ENCODE peak calls at places on chromosomes 12 and 14, in seven cellular contexts. One of them, this sample, is unnamed.

GRCh38 chr12:80260269-80260668 is 160.9 kb downstream of the OTOGL start:
- DNase-seq in GM23248: no peak
- DNase-seq in PC-3: no peak
- DNase-seq in A549: no peak
- DNase-seq in hepatocyte: no peak
- DNase-seq in H9: no peak
- DNase-seq in mammary epithelial cell: no peak
- DNase-seq in this sample: no peak

GRCh38 chr12:95733156-95733825 is 57.3 kb downstream of the NTN4 start:
- DNase-seq in hepatocyte: peak
- DNase-seq in H9: no peak
- DNase-seq in GM23248: peak
- DNase-seq in A549: no peak
- DNase-seq in PC-3: peak
- DNase-seq in mammary epithelial cell: peak
- DNase-seq in this sample: no peak

GRCh38 chr12:93279849-93280412 is 97.8 kb upstream of the NUDT4 start:
- DNase-seq in H9: no peak
- DNase-seq in A549: no peak
- DNase-seq in GM23248: no peak
- DNase-seq in mammary epithelial cell: no peak
- DNase-seq in PC-3: peak
- DNase-seq in hepatocyte: no peak
- DNase-seq in this sample: no peak

GRCh38 chr14:92902191-92902590 is 20.8 kb upstream of the CHGA start:
- DNase-seq in hepatocyte: no peak
- DNase-seq in GM23248: no peak
- DNase-seq in H9: no peak
- DNase-seq in PC-3: no peak
- DNase-seq in mammary epithelial cell: no peak
- DNase-seq in A549: no peak
- DNase-seq in this sample: no peak

GRCh38 chr12:109833307-109834189 is at the start of gene TRPV4:
- DNase-seq in H9: peak
- DNase-seq in GM23248: peak
- DNase-seq in PC-3: peak
- DNase-seq in hepatocyte: peak
- DNase-seq in A549: no peak
- DNase-seq in mammary epithelial cell: peak
- DNase-seq in this sample: no peak

GRCh38 chr14:105154476-105154871 is 14.1 kb downstream of the JAG2 start:
- DNase-seq in hepatocyte: no peak
- DNase-seq in H9: no peak
- DNase-seq in mammary epithelial cell: no peak
- DNase-seq in PC-3: no peak
- DNase-seq in GM23248: peak
- DNase-seq in A549: no peak
- DNase-seq in this sample: no peak

GRCh38 chr12:65280306-65280705 is 1.8 kb downstream of the MSRB3 start:
- DNase-seq in PC-3: no peak
- DNase-seq in GM23248: peak
- DNase-seq in H9: no peak
- DNase-seq in hepatocyte: no peak
- DNase-seq in mammary epithelial cell: no peak
- DNase-seq in A549: no peak
- DNase-seq in this sample: no peak

GRCh38 chr12:128269108-128269713 is 2.2 kb downstream of the TMEM132C start:
- DNase-seq in GM23248: no peak
- DNase-seq in mammary epithelial cell: no peak
- DNase-seq in H9: no peak
- DNase-seq in PC-3: no peak
- DNase-seq in hepatocyte: peak
- DNase-seq in A549: no peak
- DNase-seq in this sample: no peak

GRCh38 chr12:16844875-16845274 is 238.9 kb upstream of the LMO3 start:
- DNase-seq in mammary epithelial cell: no peak
- DNase-seq in hepatocyte: no peak
- DNase-seq in GM23248: peak
- DNase-seq in H9: peak
- DNase-seq in A549: no peak
- DNase-seq in PC-3: no peak
- DNase-seq in this sample: peak

GRCh38 chr14:53006931-53007330 is 56.1 kb upstream of the FERMT2 start:
- DNase-seq in GM23248: no peak
- DNase-seq in A549: no peak
- DNase-seq in mammary epithelial cell: no peak
- DNase-seq in H9: peak
- DNase-seq in PC-3: no peak
- DNase-seq in hepatocyte: no peak
- DNase-seq in this sample: no peak

GRCh38 chr12:1832801-1833595 is 12.6 kb downstream of the LRTM2 start:
- DNase-seq in H9: no peak
- DNase-seq in A549: no peak
- DNase-seq in GM23248: no peak
- DNase-seq in PC-3: no peak
- DNase-seq in mammary epithelial cell: no peak
- DNase-seq in hepatocyte: no peak
- DNase-seq in this sample: no peak

GRCh38 chr12:116714175-116714574 is 23.7 kb downstream of the SPRING1 start:
- DNase-seq in hepatocyte: no peak
- DNase-seq in PC-3: no peak
- DNase-seq in H9: no peak
- DNase-seq in mammary epithelial cell: no peak
- DNase-seq in A549: no peak
- DNase-seq in GM23248: no peak
- DNase-seq in this sample: no peak

GRCh38 chr14:67391266-67391665 is 20.7 kb downstream of the PLEK2 start:
- DNase-seq in hepatocyte: no peak
- DNase-seq in GM23248: no peak
- DNase-seq in PC-3: no peak
- DNase-seq in A549: no peak
- DNase-seq in H9: no peak
- DNase-seq in mammary epithelial cell: no peak
- DNase-seq in this sample: no peak

GRCh38 chr14:102516531-102517411 is 7.2 kb upstream of the ANKRD9 start:
- DNase-seq in hepatocyte: peak
- DNase-seq in GM23248: peak
- DNase-seq in H9: peak
- DNase-seq in A549: peak
- DNase-seq in PC-3: peak
- DNase-seq in mammary epithelial cell: peak
- DNase-seq in this sample: peak

GRCh38 chr12:28023156-28023887 is 50.8 kb upstream of the PTHLH start:
- DNase-seq in H9: no peak
- DNase-seq in mammary epithelial cell: peak
- DNase-seq in hepatocyte: no peak
- DNase-seq in A549: no peak
- DNase-seq in GM23248: peak
- DNase-seq in PC-3: peak
- DNase-seq in this sample: peak

GRCh38 chr12:50573271-50573670 is 68.5 kb downstream of the DIP2B start:
- DNase-seq in H9: no peak
- DNase-seq in A549: no peak
- DNase-seq in PC-3: no peak
- DNase-seq in hepatocyte: no peak
- DNase-seq in GM23248: no peak
- DNase-seq in mammary epithelial cell: no peak
- DNase-seq in this sample: no peak

GRCh38 chr14:47929334-47929733 is 253.9 kb upstream of the MDGA2 start:
- DNase-seq in PC-3: no peak
- DNase-seq in GM23248: no peak
- DNase-seq in mammary epithelial cell: no peak
- DNase-seq in H9: no peak
- DNase-seq in A549: no peak
- DNase-seq in hepatocyte: no peak
- DNase-seq in this sample: no peak

GRCh38 chr14:73759183-73759713 is 45.1 kb upstream of the PNMA1 start:
- DNase-seq in GM23248: peak
- DNase-seq in mammary epithelial cell: no peak
- DNase-seq in A549: no peak
- DNase-seq in PC-3: peak
- DNase-seq in hepatocyte: peak
- DNase-seq in H9: no peak
- DNase-seq in this sample: no peak

GRCh38 chr14:64733899-64734298 is 29.7 kb downstream of the PLEKHG3 start:
- DNase-seq in H9: no peak
- DNase-seq in A549: no peak
- DNase-seq in GM23248: no peak
- DNase-seq in hepatocyte: no peak
- DNase-seq in PC-3: no peak
- DNase-seq in mammary epithelial cell: no peak
- DNase-seq in this sample: no peak

GRCh38 chr14:105228562-105228961 is 19.8 kb upstream of the BTBD6 start:
- DNase-seq in GM23248: no peak
- DNase-seq in A549: no peak
- DNase-seq in hepatocyte: no peak
- DNase-seq in PC-3: no peak
- DNase-seq in mammary epithelial cell: no peak
- DNase-seq in H9: no peak
- DNase-seq in this sample: no peak

GRCh38 chr12:88934163-88934747 is 354.0 kb upstream of the KITLG start:
- DNase-seq in hepatocyte: peak
- DNase-seq in H9: no peak
- DNase-seq in PC-3: peak
- DNase-seq in A549: no peak
- DNase-seq in GM23248: peak
- DNase-seq in mammary epithelial cell: peak
- DNase-seq in this sample: no peak

DNA sequence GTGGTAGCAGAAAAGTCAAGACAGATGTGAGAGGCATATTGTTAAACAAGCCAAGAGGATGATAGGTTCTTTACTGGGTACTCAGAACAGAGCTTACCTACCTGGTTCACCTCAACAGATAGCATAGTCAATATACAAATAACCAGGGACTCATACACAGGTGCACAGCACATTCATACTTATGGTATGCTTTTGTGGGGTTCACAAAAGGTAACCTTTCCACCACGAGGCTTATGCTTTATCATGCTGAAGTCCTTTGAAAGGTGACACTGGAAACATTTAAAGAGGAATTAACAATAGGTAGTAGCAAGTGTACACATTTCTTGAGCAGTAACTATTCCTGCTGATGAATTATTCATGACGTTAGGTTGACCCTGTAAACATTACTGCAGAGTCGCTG is 42.2 kb upstream of the MBIP start:
- DNase-seq in PC-3: no peak
- DNase-seq in A549: no peak
- DNase-seq in GM23248: no peak
- DNase-seq in mammary epithelial cell: no peak
- DNase-seq in hepatocyte: no peak
- DNase-seq in H9: no peak
- DNase-seq in this sample: no peak
- H3K4me2 ChIP-seq in PC-3: no peak
- H3K4me2 ChIP-seq in A549: no peak
- H3K4me2 ChIP-seq in GM23248: no peak
- H3K4me2 ChIP-seq in mammary epithelial cell: no peak
- H3K4me2 ChIP-seq in hepatocyte: no peak
- H3K4me2 ChIP-seq in H9: no peak
- H3K4me2 ChIP-seq in this sample: no peak

DNA sequence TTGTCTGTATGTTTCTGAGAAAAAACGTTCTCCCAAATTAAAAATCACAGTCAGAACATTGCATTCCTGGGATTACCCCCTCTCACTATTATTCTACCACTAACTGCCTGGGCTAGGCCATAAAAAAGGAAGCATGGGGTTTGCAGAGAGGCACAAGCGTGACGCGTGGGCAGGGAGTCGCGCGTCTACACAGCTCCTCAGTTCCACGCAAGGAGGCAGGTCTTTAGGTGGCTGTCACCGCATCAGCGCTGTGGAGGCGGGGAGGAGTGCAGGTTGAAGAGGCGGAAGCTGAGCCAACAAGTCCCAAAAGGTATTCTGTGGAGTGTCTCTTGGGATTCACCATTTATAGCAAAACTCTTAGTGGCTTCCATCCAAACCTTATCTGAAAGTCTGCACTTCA is 109.9 kb downstream of the RIMBP2 start:
- DNase-seq in PC-3: no peak
- DNase-seq in mammary epithelial cell: no peak
- DNase-seq in hepatocyte: no peak
- DNase-seq in H9: no peak
- DNase-seq in GM23248: no peak
- DNase-seq in A549: no peak
- DNase-seq in this sample: no peak
- H3K4me2 ChIP-seq in PC-3: no peak
- H3K4me2 ChIP-seq in mammary epithelial cell: no peak
- H3K4me2 ChIP-seq in hepatocyte: no peak
- H3K4me2 ChIP-seq in H9: no peak
- H3K4me2 ChIP-seq in GM23248: no peak
- H3K4me2 ChIP-seq in A549: no peak
- H3K4me2 ChIP-seq in this sample: no peak

GRCh38 chr14:101130861-101131260 is 227.3 kb upstream of the RTL1 start:
- DNase-seq in hepatocyte: no peak
- DNase-seq in PC-3: no peak
- DNase-seq in GM23248: no peak
- DNase-seq in H9: no peak
- DNase-seq in mammary epithelial cell: no peak
- DNase-seq in A549: no peak
- DNase-seq in this sample: no peak
- H3K4me2 ChIP-seq in hepatocyte: no peak
- H3K4me2 ChIP-seq in PC-3: no peak
- H3K4me2 ChIP-seq in GM23248: no peak
- H3K4me2 ChIP-seq in H9: no peak
- H3K4me2 ChIP-seq in mammary epithelial cell: no peak
- H3K4me2 ChIP-seq in A549: no peak
- H3K4me2 ChIP-seq in this sample: no peak

GRCh38 chr14:69699743-69700309 is 67.1 kb upstream of the SRSF5 start:
- DNase-seq in H9: no peak
- DNase-seq in PC-3: no peak
- DNase-seq in mammary epithelial cell: no peak
- DNase-seq in GM23248: no peak
- DNase-seq in hepatocyte: no peak
- DNase-seq in A549: no peak
- DNase-seq in this sample: no peak

GRCh38 chr14:69701269-69701668 is 65.7 kb upstream of the SRSF5 start:
- DNase-seq in A549: no peak
- DNase-seq in PC-3: no peak
- DNase-seq in hepatocyte: no peak
- DNase-seq in H9: no peak
- DNase-seq in mammary epithelial cell: no peak
- DNase-seq in GM23248: no peak
- DNase-seq in this sample: no peak

GRCh38 chr14:69701857-69702256 is 65.1 kb upstream of the SRSF5 start:
- DNase-seq in hepatocyte: no peak
- DNase-seq in mammary epithelial cell: no peak
- DNase-seq in A549: no peak
- DNase-seq in PC-3: no peak
- DNase-seq in GM23248: no peak
- DNase-seq in H9: no peak
- DNase-seq in this sample: no peak

GRCh38 chr14:69698572-69698971 is 68.4 kb upstream of the SRSF5 start:
- DNase-seq in A549: no peak
- DNase-seq in mammary epithelial cell: no peak
- DNase-seq in PC-3: no peak
- DNase-seq in H9: no peak
- DNase-seq in GM23248: no peak
- DNase-seq in hepatocyte: no peak
- DNase-seq in this sample: no peak

DNA sequence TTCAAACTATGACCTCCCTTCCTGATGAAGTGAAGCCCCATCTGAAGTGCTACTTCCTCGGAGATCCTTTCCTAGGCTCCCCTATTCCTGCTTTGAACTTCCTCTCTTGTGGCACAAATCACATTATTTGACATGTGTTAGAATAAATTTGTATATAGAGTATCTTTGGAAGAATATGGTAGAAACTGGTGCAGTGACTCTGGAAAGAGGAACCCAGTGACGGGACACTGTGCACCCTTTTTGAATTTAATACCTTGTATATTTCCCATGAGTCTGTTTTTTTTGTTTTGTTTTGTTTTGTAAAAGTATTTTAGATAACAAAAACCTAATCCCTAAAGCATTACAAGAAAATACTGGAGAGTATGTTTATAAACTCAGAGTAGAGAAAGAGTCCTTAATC is 66.3 kb upstream of the SRSF5 start:
- DNase-seq in A549: no peak
- DNase-seq in mammary epithelial cell: no peak
- DNase-seq in PC-3: no peak
- DNase-seq in H9: no peak
- DNase-seq in hepatocyte: no peak
- DNase-seq in GM23248: no peak
- DNase-seq in this sample: no peak
- H3K4me2 ChIP-seq in A549: no peak
- H3K4me2 ChIP-seq in mammary epithelial cell: no peak
- H3K4me2 ChIP-seq in PC-3: no peak
- H3K4me2 ChIP-seq in H9: no peak
- H3K4me2 ChIP-seq in hepatocyte: no peak
- H3K4me2 ChIP-seq in GM23248: no peak
- H3K4me2 ChIP-seq in this sample: no peak

This sample was measured in HepG2.